ENCODE peak calls at places on chromosome 10, in five cellular contexts. V, G, A, Y and X are unnamed samples.

GRCh38 chr10:16853201-16853600 is 36.0 kb upstream of the RSU1 start:
- DNase-seq in V (no peak), A (no peak), Y (peak; percentile 60), G (no peak), X (no peak)

GRCh38 chr10:129961274-129961839 is 2.7 kb downstream of the EBF3 start:
- DNase-seq in G (no peak), A (no peak), Y (no peak), V (no peak), X (no peak)

GRCh38 chr10:116627386-116627933 is 6.7 kb downstream of the PNLIPRP2 start:
- DNase-seq in Y (peak; percentile 5), A (no peak), G (no peak), V (no peak), X (peak; percentile 72)

GRCh38 chr10:84348860-84349259 is 20.5 kb downstream of the CCSER2 start:
- DNase-seq in A (no peak), G (peak; percentile 52), Y (peak; percentile 65), V (no peak), X (no peak)

GRCh38 chr10:69769395-69769989 is 32.2 kb upstream of the COL13A1 start:
- DNase-seq in A (peak; percentile 81), G (peak; percentile 87), Y (peak; percentile 89), V (no peak), X (peak; percentile 67)

GRCh38 chr10:91758303-91759146 is 39.7 kb upstream of the TNKS2 start:
- DNase-seq in Y (peak; percentile 50), G (peak; percentile 50), V (no peak), A (no peak), X (peak; percentile 55)

GRCh38 chr10:94420516-94420915 is 18.2 kb downstream of the TBC1D12 start:
- DNase-seq in V (no peak), Y (no peak), G (no peak), A (no peak), X (no peak)

GRCh38 chr10:69508738-69509340 is 57.6 kb downstream of the TSPAN15 start:
- DNase-seq in Y (no peak), V (no peak), G (no peak), A (no peak), X (no peak)

GRCh38 chr10:60234531-60234930 is 155.1 kb downstream of the ANK3 start:
- DNase-seq in G (no peak), A (no peak), Y (no peak), V (no peak), X (no peak)